ENCODE peak calls at places on chromosome 15, in four cellular contexts. K, Z, X and E are unnamed samples.

GRCh38 chr15:51076142-51076897 is 18.4 kb downstream of the TNFAIP8L3 start:
- DNase-seq in Z (no peak), K (no peak), X (no peak), E (no peak)

GRCh38 chr15:49036650-49037545 is 9.3 kb downstream of the SECISBP2L start:
- DNase-seq in K (no peak), Z (no peak), X (peak), E (no peak)

GRCh38 chr15:76898102-76898501 is 7.0 kb downstream of the SCAPER start:
- DNase-seq in K (no peak), X (no peak), Z (no peak), E (no peak)

GRCh38 chr15:98896802-98897732 is 110.5 kb downstream of the PGPEP1L start:
- DNase-seq in Z (no peak), K (no peak), X (peak), E (no peak)

GRCh38 chr15:41961014-41961518 is 11.3 kb downstream of the EHD4 start:
- DNase-seq in Z (no peak), K (no peak), X (no peak), E (no peak)

GRCh38 chr15:76169013-76169412 is 109.2 kb downstream of the TMEM266 start:
- DNase-seq in X (no peak), Z (no peak), K (no peak), E (no peak)

GRCh38 chr15:79973445-79974180 is 2.6 kb upstream of the BCL2A1 start:
- DNase-seq in Z (no peak), X (no peak), K (no peak), E (no peak)

GRCh38 chr15:61449306-61449705 is 220.2 kb upstream of the RORA start:
- DNase-seq in Z (no peak), X (no peak), K (no peak), E (no peak)

GRCh38 chr15:81091889-81092558 is 42.0 kb upstream of the CFAP161 start:
- DNase-seq in Z (no peak), X (peak), K (no peak), E (no peak)

GRCh38 chr15:39692464-39693327 is 89.9 kb downstream of the FSIP1 start:
- DNase-seq in K (no peak), X (no peak), Z (no peak), E (peak)

GRCh38 chr15:58070801-58071418 is 5.4 kb upstream of the ALDH1A2 start:
- DNase-seq in X (no peak), Z (peak), K (peak), E (no peak)

GRCh38 chr15:40357723-40358491 is at the start of gene DISP2:
- DNase-seq in K (peak), X (no peak), Z (peak), E (peak)

GRCh38 chr15:57892181-57892580 is 173.3 kb downstream of the ALDH1A2 start:
- DNase-seq in X (no peak), Z (no peak), K (no peak), E (no peak)

GRCh38 chr15:80977627-80978036 is 12.0 kb downstream of the MESD start:
- DNase-seq in Z (peak), X (no peak), K (peak), E (no peak)

GRCh38 chr15:42879390-42879912 is 41.1 kb downstream of the TTBK2 start:
- DNase-seq in Z (no peak), K (no peak), X (no peak), E (no peak)

DNA sequence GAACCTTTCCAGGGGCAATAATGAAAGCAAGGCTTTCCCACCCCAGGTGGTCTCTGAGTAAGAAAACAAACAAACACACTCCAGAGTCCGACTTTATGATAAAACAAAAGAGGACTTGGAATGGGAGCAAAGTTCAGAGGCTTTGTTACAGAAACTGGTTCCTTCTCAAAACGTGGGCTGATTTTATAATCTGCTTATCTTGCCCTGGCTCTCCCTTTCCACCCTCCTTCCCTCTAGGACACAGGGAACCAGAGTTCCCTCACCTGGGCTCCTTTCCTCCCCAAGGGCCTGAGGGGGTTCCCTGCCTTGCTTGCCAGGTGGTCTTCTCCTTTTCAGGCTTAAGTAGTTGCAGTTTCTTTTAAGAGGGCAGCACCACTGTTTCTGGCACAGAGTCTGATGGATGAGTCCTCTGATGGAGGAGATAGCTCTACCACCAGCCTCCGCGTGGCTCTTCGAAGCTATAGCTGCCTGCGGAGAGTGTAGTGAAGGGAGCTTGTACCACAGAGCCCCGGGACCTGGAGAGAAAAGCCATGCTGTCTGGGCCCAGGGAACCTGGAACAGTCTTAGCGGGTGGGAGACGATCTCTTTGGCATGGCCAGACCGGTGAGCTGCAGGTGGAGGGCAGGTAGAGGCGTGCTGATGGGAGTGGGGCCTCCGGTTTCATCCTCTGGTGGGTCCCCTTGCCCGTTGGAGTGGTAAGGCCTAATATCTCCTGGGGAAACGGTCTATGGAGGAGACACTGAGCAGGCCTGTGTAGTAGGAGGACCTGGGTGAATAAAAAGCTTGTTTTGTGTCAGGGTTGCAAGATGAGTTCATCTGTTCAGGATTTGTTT is 68.7 kb downstream of the SMAD6 start:
- DNase-seq in K (no peak), Z (peak), X (no peak), E (no peak)
- H3K4me3 ChIP-seq in K (no peak), Z (no peak), X (no peak), E (no peak)

GRCh38 chr15:74403590-74403919 is 30.2 kb downstream of the SEMA7A start:
- DNase-seq in X (no peak), K (no peak), Z (peak), E (peak)
- H3K4me3 ChIP-seq in X (no peak), K (no peak), Z (no peak), E (peak)

DNA sequence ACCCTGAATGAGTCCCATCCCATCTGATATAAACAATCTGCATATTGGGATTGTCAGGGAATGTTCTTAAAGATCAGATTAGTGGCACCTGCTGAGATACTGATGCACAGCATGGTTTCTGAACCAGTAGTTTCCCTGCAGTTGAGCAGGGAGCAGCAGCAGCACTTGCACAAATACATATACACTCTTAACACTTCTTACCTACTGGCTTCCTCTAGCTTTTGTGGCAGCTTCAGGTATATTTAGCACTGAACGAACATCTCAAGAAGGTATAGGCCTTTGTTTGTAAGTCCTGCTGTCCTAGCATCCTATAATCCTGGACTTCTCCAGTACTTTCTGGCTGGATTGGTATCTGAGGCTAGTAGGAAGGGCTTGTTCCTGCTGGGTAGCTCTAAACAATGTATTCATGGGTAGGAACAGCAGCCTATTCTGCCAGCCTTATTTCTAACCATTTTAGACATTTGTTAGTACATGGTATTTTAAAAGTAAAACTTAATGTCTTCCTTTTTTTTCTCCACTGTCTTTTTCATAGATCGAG is 4.5 kb downstream of the B2M start:
- DNase-seq in X (no peak), K (no peak), Z (no peak), E (no peak)
- H3K4me3 ChIP-seq in X (no peak), K (peak), Z (no peak), E (peak)

DNA sequence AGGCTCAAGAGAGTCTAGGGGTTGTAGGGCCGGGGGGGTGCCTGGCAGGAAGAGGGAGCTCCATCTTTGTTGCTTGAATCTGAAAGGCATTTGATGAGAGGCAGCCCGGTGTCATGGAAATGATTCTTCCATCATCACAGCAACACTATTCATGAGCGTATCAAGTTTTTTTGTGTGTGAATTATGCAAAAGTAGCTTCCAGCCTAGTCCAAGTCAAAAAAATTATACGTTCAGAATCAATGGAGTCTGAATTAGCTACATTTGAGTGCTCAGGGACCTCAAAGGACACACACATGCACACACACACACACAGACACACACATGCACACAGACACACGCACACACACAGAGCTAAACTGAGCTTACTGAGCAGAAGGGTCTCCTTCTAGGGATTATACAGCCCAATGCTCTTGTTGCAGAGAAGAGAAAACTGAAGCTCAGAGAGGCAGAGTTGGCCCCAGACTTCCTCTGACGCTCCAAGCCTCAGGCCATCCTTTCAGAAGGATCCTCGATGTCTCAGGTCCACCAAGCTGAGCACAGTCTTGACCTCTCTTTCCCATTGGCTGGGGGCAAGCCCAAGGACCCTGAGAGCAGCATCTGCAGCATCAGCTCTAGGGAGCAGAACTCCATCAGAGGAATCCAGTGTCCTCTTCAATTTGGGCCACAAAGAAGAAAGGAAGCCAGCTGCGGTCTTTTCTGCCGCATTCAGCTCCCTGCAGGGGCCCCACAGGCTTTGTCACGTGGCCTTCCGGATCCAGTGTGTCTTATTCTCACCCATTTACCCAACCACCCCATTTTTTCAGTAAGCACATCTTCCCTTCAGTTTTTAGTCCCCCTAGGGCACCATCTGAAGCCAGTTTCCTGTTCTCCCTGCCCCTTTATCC is 228.0 kb downstream of the UACA start:
- DNase-seq in X (no peak), Z (peak), K (peak), E (no peak)
- H3K4me3 ChIP-seq in X (no peak), Z (no peak), K (peak), E (no peak)

DNA sequence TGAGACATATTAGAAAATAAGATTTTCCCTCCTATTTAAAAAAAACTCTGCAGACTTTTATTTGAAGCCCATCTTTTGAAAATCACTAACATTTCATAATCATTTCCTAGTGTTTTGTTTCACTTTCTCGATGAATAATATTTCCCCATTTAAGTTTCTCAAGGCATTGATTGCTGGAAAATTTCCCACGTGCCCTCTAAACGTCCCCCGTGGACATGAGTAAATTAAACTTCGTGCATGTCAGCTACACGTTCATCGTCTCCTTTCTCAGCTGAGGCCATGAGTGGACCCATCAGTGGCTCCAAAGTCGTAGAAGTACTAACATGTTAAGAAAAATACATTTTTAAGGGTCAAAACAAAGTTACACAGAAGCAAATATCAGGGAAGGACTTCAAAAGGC is 2.0 kb upstream of the TM2D3 start:
- DNase-seq in Z (no peak), X (no peak), K (no peak), E (no peak)
- H3K4me3 ChIP-seq in Z (no peak), X (no peak), K (no peak), E (no peak)

GRCh38 chr15:33201376-33202189 is 7.1 kb upstream of the FMN1 start:
- DNase-seq in Z (peak), X (no peak), K (peak), E (peak)
- H3K4me3 ChIP-seq in Z (no peak), X (peak), K (peak), E (no peak)

DNA sequence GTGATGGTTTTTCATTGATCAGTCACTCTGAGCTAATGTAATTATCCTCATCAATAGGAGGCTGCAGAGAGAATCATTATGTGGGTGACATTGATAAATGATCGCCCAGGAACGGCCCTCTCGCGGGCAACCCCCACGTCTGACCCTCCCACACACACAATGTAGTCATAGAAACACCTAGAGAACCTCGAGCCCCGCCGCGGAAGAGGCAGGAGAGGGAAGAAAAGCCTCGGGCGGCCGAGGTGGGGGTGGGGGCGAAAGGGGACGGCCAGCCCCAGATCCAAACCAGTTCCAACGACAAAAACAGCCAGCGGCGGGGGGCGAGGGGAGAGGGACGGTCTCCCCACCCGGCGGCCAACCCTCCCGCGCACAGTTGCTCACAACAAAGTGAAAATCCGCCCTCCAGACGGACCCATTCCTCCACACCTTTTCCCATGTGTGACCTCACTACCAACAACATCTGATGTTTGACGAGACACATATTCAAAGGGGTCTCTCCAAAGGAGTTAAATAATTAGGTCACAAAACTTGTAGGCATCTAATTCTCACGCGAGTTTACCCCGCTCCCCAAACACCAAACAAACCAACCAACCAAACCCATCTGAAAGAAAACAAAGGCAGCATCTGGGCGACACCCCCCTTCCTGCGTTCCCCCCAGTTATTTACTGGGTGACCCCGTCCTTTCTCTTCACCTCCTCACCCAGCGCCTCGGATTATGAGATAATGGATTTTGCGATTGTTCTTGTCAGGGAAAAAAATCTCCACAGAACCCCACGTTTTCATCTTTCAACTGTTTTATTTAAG is 212.9 kb downstream of the MEIS2 start:
- DNase-seq in X (no peak), Z (no peak), K (no peak), E (no peak)
- H3K4me3 ChIP-seq in X (peak), Z (peak), K (no peak), E (peak)

GRCh38 chr15:25065876-25066275 is 111.1 kb downstream of the SNRPN start:
- DNase-seq in X (no peak), K (no peak), Z (no peak), E (no peak)
- H3K4me3 ChIP-seq in X (no peak), K (no peak), Z (no peak), E (no peak)

DNA sequence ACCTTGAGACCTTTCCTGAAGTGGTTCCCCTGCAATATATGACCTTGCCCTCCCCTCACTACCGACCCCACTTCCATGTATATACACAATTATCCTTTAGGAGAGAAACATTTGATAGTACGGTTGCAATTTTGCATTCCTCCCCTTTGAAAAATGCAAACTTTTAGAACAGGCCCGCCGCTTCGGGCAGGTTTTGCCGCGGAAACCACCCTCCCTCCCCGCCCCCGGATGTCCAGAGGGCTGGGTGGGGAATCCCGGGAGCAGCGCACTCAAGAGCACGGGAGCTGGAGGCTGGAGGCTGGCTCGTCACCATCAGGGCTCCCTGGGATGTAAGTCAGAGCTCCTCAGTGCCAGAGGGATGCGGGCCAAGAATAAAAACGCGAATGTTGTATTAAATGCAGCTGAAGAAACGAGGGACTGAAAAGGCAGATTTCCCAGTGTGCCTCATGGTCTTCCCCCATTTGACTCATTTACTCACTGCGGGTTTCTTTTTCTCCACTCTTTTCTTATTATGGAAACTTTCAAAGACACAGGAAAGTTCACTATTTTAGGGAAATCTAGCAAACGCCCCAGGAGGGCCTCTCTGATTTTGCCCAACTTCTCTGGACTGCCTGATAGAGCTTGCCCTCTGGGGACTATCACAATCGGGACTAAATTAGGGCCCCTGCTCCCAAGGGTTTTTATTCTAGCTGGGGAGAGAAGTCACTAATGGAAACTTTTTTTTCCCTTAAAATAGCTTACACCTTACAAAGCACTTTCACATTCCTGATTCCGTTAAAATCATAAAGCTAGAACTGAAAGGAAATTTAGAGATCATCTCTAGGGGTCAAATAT is 2.9 kb upstream of the USP3 start:
- DNase-seq in X (peak), K (peak), Z (peak), E (peak)
- H3K4me3 ChIP-seq in X (peak), K (no peak), Z (peak), E (peak)